ENCODE peak calls at places on chromosomes 11 and 22, in eight cellular contexts. One of them, this sample, is unnamed.

GRCh38 chr11:3037041-3037944 is 19.9 kb downstream of the CARS1 start:
- DNase-seq in endothelial cell: peak; percentile 84
- DNase-seq in T-helper 2 cell: no peak
- DNase-seq in mesendoderm: peak; percentile 87
- DNase-seq in omental fat pad: peak; percentile 89
- DNase-seq in smooth muscle cell of the brain vasculature: no peak
- DNase-seq in MM.1S: peak; percentile 53
- DNase-seq in astrocyte of the cerebellum: peak; percentile 48
- DNase-seq in this sample: peak; percentile 47

GRCh38 chr22:32617883-32618282 is 143.3 kb downstream of the FBXO7 start:
- DNase-seq in smooth muscle cell of the brain vasculature: no peak
- DNase-seq in MM.1S: no peak
- DNase-seq in astrocyte of the cerebellum: no peak
- DNase-seq in T-helper 2 cell: no peak
- DNase-seq in omental fat pad: no peak
- DNase-seq in mesendoderm: no peak
- DNase-seq in endothelial cell: no peak
- DNase-seq in this sample: no peak

GRCh38 chr22:42717197-42717967 is 3.3 kb downstream of the A4GALT start:
- DNase-seq in smooth muscle cell of the brain vasculature: no peak
- DNase-seq in MM.1S: peak; percentile 24
- DNase-seq in astrocyte of the cerebellum: no peak
- DNase-seq in endothelial cell: no peak
- DNase-seq in omental fat pad: no peak
- DNase-seq in T-helper 2 cell: no peak
- DNase-seq in mesendoderm: peak; percentile 91
- DNase-seq in this sample: no peak

GRCh38 chr22:44145544-44145943 is 35.2 kb upstream of the PARVG start:
- DNase-seq in T-helper 2 cell: no peak
- DNase-seq in omental fat pad: no peak
- DNase-seq in astrocyte of the cerebellum: no peak
- DNase-seq in endothelial cell: no peak
- DNase-seq in MM.1S: no peak
- DNase-seq in smooth muscle cell of the brain vasculature: no peak
- DNase-seq in mesendoderm: no peak
- DNase-seq in this sample: no peak

GRCh38 chr11:102111787-102112653 is 1.8 kb downstream of the YAP1 start:
- DNase-seq in astrocyte of the cerebellum: peak; percentile 59
- DNase-seq in smooth muscle cell of the brain vasculature: no peak
- DNase-seq in T-helper 2 cell: no peak
- DNase-seq in endothelial cell: no peak
- DNase-seq in omental fat pad: no peak
- DNase-seq in MM.1S: no peak
- DNase-seq in mesendoderm: no peak
- DNase-seq in this sample: no peak

GRCh38 chr22:47408409-47408808 is 646.0 kb downstream of the TBC1D22A start:
- DNase-seq in MM.1S: no peak
- DNase-seq in smooth muscle cell of the brain vasculature: no peak
- DNase-seq in T-helper 2 cell: no peak
- DNase-seq in omental fat pad: no peak
- DNase-seq in mesendoderm: peak; percentile 27
- DNase-seq in astrocyte of the cerebellum: no peak
- DNase-seq in endothelial cell: no peak
- DNase-seq in this sample: no peak

GRCh38 chr11:10019906-10020682 is 273.9 kb downstream of the SBF2 start:
- DNase-seq in astrocyte of the cerebellum: no peak
- DNase-seq in MM.1S: no peak
- DNase-seq in mesendoderm: no peak
- DNase-seq in smooth muscle cell of the brain vasculature: no peak
- DNase-seq in endothelial cell: no peak
- DNase-seq in T-helper 2 cell: no peak
- DNase-seq in omental fat pad: no peak
- DNase-seq in this sample: no peak

GRCh38 chr11:44923796-44924195 is 26.9 kb downstream of the TP53I11 start:
- DNase-seq in MM.1S: no peak
- DNase-seq in astrocyte of the cerebellum: no peak
- DNase-seq in smooth muscle cell of the brain vasculature: no peak
- DNase-seq in mesendoderm: no peak
- DNase-seq in omental fat pad: no peak
- DNase-seq in T-helper 2 cell: no peak
- DNase-seq in endothelial cell: no peak
- DNase-seq in this sample: no peak

GRCh38 chr22:26597026-26597425 is 7.1 kb upstream of the TPST2 start:
- DNase-seq in T-helper 2 cell: no peak
- DNase-seq in mesendoderm: no peak
- DNase-seq in MM.1S: no peak
- DNase-seq in astrocyte of the cerebellum: no peak
- DNase-seq in smooth muscle cell of the brain vasculature: no peak
- DNase-seq in endothelial cell: no peak
- DNase-seq in omental fat pad: no peak
- DNase-seq in this sample: no peak

GRCh38 chr11:68213135-68213515 is at the start of gene KMT5B:
- DNase-seq in MM.1S: no peak
- DNase-seq in smooth muscle cell of the brain vasculature: no peak
- DNase-seq in omental fat pad: no peak
- DNase-seq in endothelial cell: no peak
- DNase-seq in T-helper 2 cell: peak; percentile 39
- DNase-seq in astrocyte of the cerebellum: peak; percentile 15
- DNase-seq in mesendoderm: no peak
- DNase-seq in this sample: peak; percentile 85

GRCh38 chr11:69599502-69599901 is 41.5 kb upstream of the CCND1 start:
- DNase-seq in smooth muscle cell of the brain vasculature: no peak
- DNase-seq in omental fat pad: no peak
- DNase-seq in mesendoderm: no peak
- DNase-seq in astrocyte of the cerebellum: no peak
- DNase-seq in MM.1S: no peak
- DNase-seq in T-helper 2 cell: no peak
- DNase-seq in endothelial cell: no peak
- DNase-seq in this sample: no peak

GRCh38 chr11:44814881-44815592 is 88.3 kb downstream of the TSPAN18 start:
- DNase-seq in smooth muscle cell of the brain vasculature: no peak
- DNase-seq in endothelial cell: no peak
- DNase-seq in mesendoderm: no peak
- DNase-seq in astrocyte of the cerebellum: peak; percentile 19
- DNase-seq in omental fat pad: no peak
- DNase-seq in MM.1S: no peak
- DNase-seq in T-helper 2 cell: no peak
- DNase-seq in this sample: no peak

This sample was measured in HuH-7.5.